ENCODE peak calls at places on chromosomes 1 and 21, in five cellular contexts. N is CD4-positive, CD25-positive, alpha-beta regulatory T cell; X is tibial artery; K is CD4-positive, alpha-beta memory T cell; P is endodermal cell. G is an unnamed sample.

GRCh38 chr1:39282537-39283216 is 78.2 kb downstream of the MACF1 start:
- DNase-seq in K (no peak), X (no peak), N (no peak), P (no peak), G (no peak)

GRCh38 chr1:235112297-235113182 is 16.1 kb downstream of the TOMM20 start:
- DNase-seq in X (no peak), P (peak; percentile 23), K (no peak), N (no peak), G (no peak)

GRCh38 chr1:27395441-27396195 is 3.2 kb downstream of the GPR3 start:
- DNase-seq in K (peak; percentile 82), N (peak; percentile 84), P (peak; percentile 95), X (peak; percentile 59), G (peak; percentile 71)

GRCh38 chr21:40386301-40386911 is 460.6 kb downstream of the DSCAM start:
- DNase-seq in P (peak; percentile 85), N (no peak), X (peak; percentile 31), K (no peak), G (no peak)

GRCh38 chr1:25003457-25004190 is 73.5 kb upstream of the RUNX3 start:
- DNase-seq in X (no peak), K (no peak), P (no peak), N (no peak), G (no peak)

GRCh38 chr1:26787381-26787705 is 407 bp upstream of the PIGV start:
- DNase-seq in K (peak; percentile 90), N (no peak), P (no peak), X (no peak), G (peak; percentile 59)

GRCh38 chr1:109240158-109241152 is 8.9 kb upstream of the CELSR2 start:
- DNase-seq in P (peak; percentile 79), X (no peak), K (peak; percentile 25), N (no peak), G (no peak)

GRCh38 chr1:205775717-205776056 is 405 bp upstream of the RAB29 start:
- DNase-seq in X (no peak), P (no peak), N (no peak), K (no peak), G (no peak)

GRCh38 chr1:201719812-201720521 is 109.0 kb upstream of the IPO9 start:
- DNase-seq in K (no peak), P (peak; percentile 79), X (peak; percentile 86), N (no peak), G (no peak)

GRCh38 chr21:38219049-38219628 is 37.7 kb upstream of the KCNJ15 start:
- DNase-seq in K (peak; percentile 44), X (peak; percentile 81), N (peak; percentile 25), P (peak; percentile 86), G (peak; percentile 20)

GRCh38 chr1:43545686-43546387 is 15.2 kb downstream of the PTPRF start:
- DNase-seq in N (no peak), K (no peak), P (peak; percentile 98), X (peak; percentile 76), G (no peak)

GRCh38 chr1:231776006-231776707 is 149.6 kb downstream of the DISC1 start:
- DNase-seq in P (no peak), K (no peak), N (no peak), X (no peak), G (no peak)

GRCh38 chr1:12464627-12465056 is 153.4 kb downstream of the DHRS3 start:
- DNase-seq in N (no peak), K (no peak), X (peak; percentile 80), P (no peak), G (no peak)

GRCh38 chr1:63704443-63704842 is 69.4 kb upstream of the ROR1 start:
- DNase-seq in K (no peak), N (no peak), X (no peak), P (no peak), G (no peak)

GRCh38 chr21:44370771-44371410 is 17.5 kb downstream of the TRPM2 start:
- DNase-seq in P (no peak), N (no peak), X (no peak), K (no peak), G (no peak)

DNA sequence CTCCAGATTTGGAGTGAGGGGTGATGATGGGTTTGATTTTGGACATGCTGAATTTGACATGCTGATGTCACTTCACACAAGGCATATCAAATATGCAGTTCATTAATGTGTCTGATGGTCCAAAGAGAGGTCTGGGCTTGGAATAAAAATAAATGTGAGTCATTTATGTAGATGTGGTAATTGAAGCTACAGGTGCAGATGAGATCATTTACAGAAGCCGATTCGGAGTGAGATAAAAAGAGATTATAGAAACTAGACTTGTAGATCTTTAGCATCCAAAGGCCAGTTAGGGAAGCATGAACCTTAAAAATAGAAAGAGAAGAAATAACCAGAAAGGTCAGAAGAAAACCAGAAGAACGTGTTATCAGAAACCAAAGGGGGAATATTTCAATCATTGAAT is 350.9 kb upstream of the ZP4 start:
- DNase-seq in X (no peak), P (no peak), N (no peak), K (no peak), G (no peak)
- H3K9me3 ChIP-seq in X (no peaks in the 10 kb centered on the region), P (no peaks in the 10 kb centered on the region), N (no peaks in the 10 kb centered on the region), K (no peaks in the 10 kb centered on the region), G (no peaks in the 10 kb centered on the region)

DNA sequence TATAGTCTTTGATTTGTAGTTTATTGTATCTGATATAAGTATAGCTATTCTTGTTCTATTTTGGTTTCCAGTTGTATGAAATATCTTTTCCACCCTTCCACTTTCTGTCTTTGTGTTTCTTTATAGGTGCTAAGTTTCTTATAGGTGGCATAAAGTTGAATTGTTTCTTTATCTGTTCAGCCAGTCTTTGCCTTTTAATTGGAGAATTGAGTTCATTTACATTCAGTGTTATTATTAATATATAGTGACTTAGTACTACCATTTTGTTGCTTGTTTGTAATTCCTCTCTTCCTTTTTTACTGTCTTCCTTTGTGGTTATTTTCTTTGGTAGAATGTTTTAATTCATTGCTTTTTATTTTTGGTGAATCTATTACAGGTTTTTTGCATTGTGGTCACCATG is 77.7 kb downstream of the MAGI3 start:
- DNase-seq in P (no peak), N (no peak), X (no peak), K (no peak), G (no peak)
- H3K9me3 ChIP-seq in P (peaks cover 22% of the 10 kb centered on the region), N (peaks cover 10% of the 10 kb centered on the region), X (no peaks in the 10 kb centered on the region), K (no peaks in the 10 kb centered on the region), G (peaks cover 12% of the 10 kb centered on the region)

DNA sequence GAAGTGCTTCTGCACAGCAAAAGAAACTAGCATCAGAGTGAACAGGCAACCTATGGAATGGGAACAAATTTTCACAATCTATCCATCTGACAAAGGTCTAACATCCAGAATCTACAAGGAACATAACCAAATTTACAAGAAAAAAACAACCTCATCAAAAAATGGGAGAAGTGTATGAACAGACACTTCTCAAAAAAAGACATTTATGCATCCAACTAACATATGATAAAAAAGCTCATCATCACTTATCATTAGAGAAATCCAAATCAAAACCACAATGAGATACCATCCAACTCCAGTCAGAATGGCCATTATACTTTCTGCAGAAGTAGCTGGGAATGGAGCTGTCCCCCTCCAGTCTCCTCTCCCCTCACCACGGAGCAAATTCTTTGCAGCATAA is 2.9 kb upstream of the OR2M3 start:
- DNase-seq in N (no peak), X (no peak), K (no peak), P (no peak), G (no peak)
- H3K9me3 ChIP-seq in N (no peaks in the 10 kb centered on the region), X (no peaks in the 10 kb centered on the region), K (no peaks in the 10 kb centered on the region), P (peaks cover 73% of the 10 kb centered on the region), G (no peaks in the 10 kb centered on the region)

GRCh38 chr1:49307452-49307851 is 530.8 kb upstream of the BEND5 start:
- DNase-seq in X (no peak), K (no peak), P (no peak), N (no peak), G (no peak)
- H3K9me3 ChIP-seq in X (no peaks in the 10 kb centered on the region), K (no peaks in the 10 kb centered on the region), P (peaks cover 89% of the 10 kb centered on the region), N (peaks cover 2% of the 10 kb centered on the region), G (no peaks in the 10 kb centered on the region)

GRCh38 chr21:29320021-29320420 is 21.3 kb downstream of the BACH1 start:
- DNase-seq in P (no peak), K (no peak), X (no peak), N (no peak), G (no peak)
- H3K9me3 ChIP-seq in P (no peaks in the 10 kb centered on the region), K (no peaks in the 10 kb centered on the region), X (no peaks in the 10 kb centered on the region), N (no peaks in the 10 kb centered on the region), G (peaks cover 5% of the 10 kb centered on the region)

DNA sequence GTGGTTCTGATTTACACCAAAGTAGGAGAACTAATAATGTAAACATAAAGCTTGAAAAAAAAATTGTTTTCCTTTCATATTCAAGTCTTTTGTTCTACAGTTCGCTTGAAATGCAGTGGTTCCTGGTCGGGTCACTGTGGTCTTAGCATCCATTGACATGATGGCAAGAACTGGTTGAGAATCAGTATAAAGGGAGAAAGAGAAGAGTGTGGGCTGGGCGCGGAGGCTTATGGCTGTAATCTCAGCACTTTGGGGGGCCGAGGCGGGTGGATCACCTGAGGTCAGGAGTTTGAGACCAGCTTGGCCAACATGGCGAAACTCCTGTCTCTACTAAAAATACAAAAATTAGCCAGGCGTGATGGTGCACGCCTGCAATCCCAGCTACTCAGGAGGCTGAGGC is 250.9 kb downstream of the BACH1 start:
- DNase-seq in K (no peak), X (no peak), P (no peak), N (no peak), G (no peak)
- H3K9me3 ChIP-seq in K (no peaks in the 10 kb centered on the region), X (no peaks in the 10 kb centered on the region), P (no peaks in the 10 kb centered on the region), N (no peaks in the 10 kb centered on the region), G (no peaks in the 10 kb centered on the region)

GRCh38 chr1:3029991-3030662 is 8.9 kb downstream of the ACTRT2 start:
- DNase-seq in N (no peak), X (peak; percentile 12), P (peak; percentile 27), K (no peak), G (no peak)
- H3K9me3 ChIP-seq in N (no peaks in the 10 kb centered on the region), X (no peaks in the 10 kb centered on the region), P (peaks cover 21% of the 10 kb centered on the region), K (no peaks in the 10 kb centered on the region), G (no peaks in the 10 kb centered on the region)